ENCODE peak calls at places on chromosomes 2 and 18, in eight cellular contexts. J is pancreas, Z is IMR-90, E is NT2/D1, Q is tibial nerve, F is lower lobe of right lung, X is stomach, D is fibroblast of lung. K is an unnamed sample. For H3K4me1, the result is how much of the 10 kb centered on the place peaks cover.

GRCh38 chr2:226420646-226421045 is 379.0 kb downstream of the IRS1 start:
- DNase-seq in F (no peak), X (no peak), E (no peak), Q (no peak), Z (peak), D (no peak), J (no peak), K (no peak)

GRCh38 chr2:184006998-184007397 is 591.3 kb upstream of the ZNF804A start:
- DNase-seq in F (no peak), J (peak), Q (no peak), X (no peak), D (no peak), E (no peak), Z (no peak), K (no peak)

GRCh38 chr18:46727177-46727576 is 29.7 kb downstream of the ST8SIA5 start:
- DNase-seq in Z (no peak), E (no peak), X (no peak), J (no peak), F (no peak), D (no peak), Q (no peak), K (no peak)

GRCh38 chr2:20015482-20016083 is 3.1 kb upstream of the MATN3 start:
- DNase-seq in Z (peak), D (peak), Q (no peak), J (no peak), X (no peak), E (no peak), F (no peak), K (no peak)

GRCh38 chr2:164538250-164538866 is 82.9 kb downstream of the GRB14 start:
- DNase-seq in Q (no peak), E (peak), X (no peak), D (peak), F (no peak), Z (peak), J (no peak), K (no peak)

GRCh38 chr18:12995952-12996477 is 4.9 kb downstream of the CEP192 start:
- DNase-seq in D (no peak), Q (no peak), X (no peak), E (no peak), J (no peak), F (no peak), Z (no peak), K (no peak)

GRCh38 chr2:47420214-47420613 is 17.3 kb downstream of the MSH2 start:
- DNase-seq in Q (no peak), X (no peak), J (no peak), E (no peak), Z (no peak), D (no peak), F (no peak), K (no peak)

GRCh38 chr2:41027095-41027494 is 575.2 kb upstream of the SLC8A1 start:
- DNase-seq in Q (no peak), J (no peak), Z (no peak), X (no peak), D (no peak), E (no peak), F (no peak), K (no peak)

DNA sequence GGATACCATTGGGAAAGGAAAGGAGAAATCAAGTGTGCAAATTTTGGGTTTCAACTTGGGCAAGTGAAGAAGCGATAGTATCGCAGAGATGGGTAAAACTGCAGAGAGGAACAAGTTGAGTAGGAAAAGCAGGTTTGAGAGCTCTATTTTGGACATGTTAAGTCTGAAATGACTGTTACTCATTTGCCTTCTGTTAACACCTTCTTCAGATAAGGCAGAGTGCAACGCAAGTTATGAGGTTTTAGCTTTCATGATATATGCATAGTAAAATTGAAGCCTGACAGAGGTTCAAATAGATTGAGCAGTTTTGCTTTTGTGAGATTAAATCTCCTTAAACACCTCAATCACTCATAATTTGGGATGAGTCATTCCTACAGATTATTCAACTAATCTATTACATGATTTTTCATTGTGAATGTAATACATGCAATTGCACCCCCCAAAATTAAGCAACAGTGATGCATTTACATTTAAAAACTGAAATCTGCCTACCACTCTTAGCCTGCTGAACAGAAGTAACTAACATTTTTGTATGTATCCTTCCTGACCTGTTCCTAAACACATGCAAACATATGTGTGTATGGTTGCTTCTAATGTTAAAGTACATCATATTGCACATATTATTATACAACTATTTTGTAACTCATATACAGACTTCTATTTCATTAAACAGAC is 575.4 kb downstream of the ARHGAP15 start:
- DNase-seq in Q (no peak), D (no peak), F (no peak), E (no peak), X (no peak), Z (no peak), J (no peak), K (no peak)
- H3K4me1 ChIP-seq in Q (under half), D (under half), F (under half), E (under half), X (half or more), Z (under half), J (under half), K (under half)

GRCh38 chr2:219511547-219512325 is 2.5 kb upstream of the ASIC4 start:
- DNase-seq in Q (no peak), Z (no peak), D (no peak), E (no peak), F (no peak), J (no peak), X (no peak), K (no peak)
- H3K4me1 ChIP-seq in Q (under half), Z (under half), D (under half), E (under half), F (under half), J (under half), X (under half), K (under half)

GRCh38 chr2:112831956-112832567 is 4.5 kb downstream of the IL1B start:
- DNase-seq in X (no peak), F (no peak), Q (no peak), Z (no peak), D (no peak), J (no peak), E (no peak), K (no peak)
- H3K4me1 ChIP-seq in X (under half), F (under half), Q (under half), Z (under half), D (under half), J (under half), E (under half), K (under half)

GRCh38 chr18:48675330-48675761 is 136.5 kb downstream of the CTIF start:
- DNase-seq in D (peak), Z (peak), E (peak), F (peak), Q (peak), J (peak), X (peak), K (peak)
- H3K4me1 ChIP-seq in D (under half), Z (under half), E (under half), F (under half), Q (under half), J (under half), X (under half), K (under half)

GRCh38 chr2:53725662-53726061 is 41.9 kb upstream of the CHAC2 start:
- DNase-seq in J (no peak), D (no peak), F (no peak), Z (no peak), E (no peak), X (no peak), Q (no peak), K (no peak)
- H3K4me1 ChIP-seq in J (under half), D (under half), F (under half), Z (under half), E (under half), X (under half), Q (under half), K (under half)

GRCh38 chr2:113251118-113251517 is 27.6 kb downstream of the PAX8 start:
- DNase-seq in J (no peak), Q (no peak), E (no peak), Z (no peak), F (no peak), X (no peak), D (no peak), K (no peak)
- H3K4me1 ChIP-seq in J (under half), Q (under half), E (under half), Z (under half), F (under half), X (under half), D (under half), K (under half)

DNA sequence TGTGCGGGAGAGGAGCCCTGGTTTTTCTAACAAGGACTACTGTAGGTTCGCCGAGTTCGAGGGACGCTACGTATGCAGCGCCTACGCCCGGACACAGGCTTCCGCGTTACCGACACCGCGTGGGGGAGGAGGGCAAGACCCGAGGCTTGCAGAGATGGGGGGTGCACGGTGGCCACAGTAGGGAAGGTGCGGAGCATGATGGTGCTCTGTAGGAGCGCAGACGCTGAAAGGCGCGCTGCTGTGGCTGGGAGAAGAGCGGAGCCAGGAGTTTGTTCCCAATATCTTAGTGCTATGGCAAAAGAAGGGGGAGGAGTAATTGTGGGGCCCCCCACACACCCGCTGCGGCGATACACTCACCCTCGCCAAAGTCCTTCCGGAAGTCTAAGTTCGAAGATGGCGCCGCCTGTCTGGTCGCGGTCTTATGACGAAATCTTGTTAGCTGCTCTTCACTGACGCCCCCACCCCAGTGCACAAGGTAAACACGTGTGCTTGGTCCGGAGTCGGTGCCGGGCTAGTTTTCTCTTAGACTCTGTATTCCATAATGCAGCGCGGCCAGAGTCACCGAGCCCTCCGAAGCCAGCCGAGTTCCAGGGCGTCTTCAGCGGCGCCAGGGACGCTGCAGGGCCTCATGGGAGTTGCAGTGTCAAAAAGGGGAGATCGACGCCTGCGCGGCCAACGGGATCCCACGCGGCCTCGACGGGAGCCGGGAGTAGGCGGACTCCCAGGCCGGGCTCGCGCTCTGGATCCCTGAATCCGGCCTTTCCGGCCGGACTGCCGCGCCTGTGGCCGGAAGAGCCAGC is at the start of gene GTF3C2:
- DNase-seq in X (peak), D (peak), F (peak), Z (peak), E (peak), Q (peak), J (peak), K (peak)
- H3K4me1 ChIP-seq in X (half or more), D (under half), F (under half), Z (under half), E (under half), Q (under half), J (under half), K (under half)